ENCODE peak calls at places on chromosome 5, in four cellular contexts. One of them, this sample, is unnamed.
A peak's percentile ranks its signal among the peaks of the same experiment; 100 is the strongest.

GRCh38 chr5:116577064-116577788 is 2.6 kb upstream of the SEMA6A start:
- DNase-seq in fibroblast of pulmonary artery: no peak
- DNase-seq in transverse colon: no peak
- DNase-seq in endodermal cell: peak; percentile 69
- DNase-seq in this sample: no peak

GRCh38 chr5:54214747-54215146 is 95.6 kb downstream of the ARL15 start:
- DNase-seq in fibroblast of pulmonary artery: no peak
- DNase-seq in endodermal cell: peak; percentile 53
- DNase-seq in transverse colon: no peak
- DNase-seq in this sample: no peak

GRCh38 chr5:147445093-147445492 is 64.8 kb downstream of the DPYSL3 start:
- DNase-seq in endodermal cell: no peak
- DNase-seq in transverse colon: no peak
- DNase-seq in fibroblast of pulmonary artery: no peak
- DNase-seq in this sample: no peak

GRCh38 chr5:160287378-160288051 is 24.8 kb downstream of the CCNJL start:
- DNase-seq in endodermal cell: peak; percentile 93
- DNase-seq in transverse colon: peak; percentile 54
- DNase-seq in fibroblast of pulmonary artery: peak; percentile 33
- DNase-seq in this sample: peak; percentile 90

GRCh38 chr5:124438390-124439380 is 307.8 kb downstream of the ZNF608 start:
- DNase-seq in transverse colon: no peak
- DNase-seq in fibroblast of pulmonary artery: no peak
- DNase-seq in endodermal cell: no peak
- DNase-seq in this sample: no peak

GRCh38 chr5:62340392-62340791 is 34.4 kb downstream of the KIF2A start:
- DNase-seq in transverse colon: no peak
- DNase-seq in endodermal cell: no peak
- DNase-seq in fibroblast of pulmonary artery: peak; percentile 11
- DNase-seq in this sample: no peak

GRCh38 chr5:156802501-156802900 is 47.6 kb upstream of the PPP1R2B start:
- DNase-seq in transverse colon: no peak
- DNase-seq in fibroblast of pulmonary artery: no peak
- DNase-seq in endodermal cell: no peak
- DNase-seq in this sample: no peak

GRCh38 chr5:139677404-139678282 is 29.5 kb downstream of the CXXC5 start:
- DNase-seq in fibroblast of pulmonary artery: no peak
- DNase-seq in endodermal cell: no peak
- DNase-seq in transverse colon: no peak
- DNase-seq in this sample: no peak

GRCh38 chr5:100900796-100901731 is 2.0 kb downstream of the ST8SIA4 start:
- DNase-seq in endodermal cell: peak; percentile 91
- DNase-seq in fibroblast of pulmonary artery: peak; percentile 55
- DNase-seq in transverse colon: peak; percentile 81
- DNase-seq in this sample: peak; percentile 88

GRCh38 chr5:158998911-158999705 is 100.6 kb downstream of the EBF1 start:
- DNase-seq in transverse colon: no peak
- DNase-seq in endodermal cell: no peak
- DNase-seq in fibroblast of pulmonary artery: no peak
- DNase-seq in this sample: no peak

GRCh38 chr5:82879089-82879488 is 198.1 kb downstream of the TMEM167A start:
- DNase-seq in endodermal cell: no peak
- DNase-seq in transverse colon: no peak
- DNase-seq in fibroblast of pulmonary artery: no peak
- DNase-seq in this sample: no peak

GRCh38 chr5:82881571-82882200 is 195.5 kb downstream of the TMEM167A start:
- DNase-seq in transverse colon: no peak
- DNase-seq in endodermal cell: no peak
- DNase-seq in fibroblast of pulmonary artery: no peak
- DNase-seq in this sample: no peak

GRCh38 chr5:82884821-82885471 is 192.2 kb downstream of the TMEM167A start:
- DNase-seq in endodermal cell: peak; percentile 49
- DNase-seq in transverse colon: no peak
- DNase-seq in fibroblast of pulmonary artery: no peak
- DNase-seq in this sample: no peak

GRCh38 chr5:82885657-82886389 is 191.4 kb downstream of the TMEM167A start:
- DNase-seq in transverse colon: no peak
- DNase-seq in endodermal cell: no peak
- DNase-seq in fibroblast of pulmonary artery: no peak
- DNase-seq in this sample: no peak

GRCh38 chr5:82882316-82882715 is 194.9 kb downstream of the TMEM167A start:
- DNase-seq in endodermal cell: no peak
- DNase-seq in transverse colon: no peak
- DNase-seq in fibroblast of pulmonary artery: no peak
- DNase-seq in this sample: no peak
- TF ChIP-seq CTCF in endodermal cell: no peak
- TF ChIP-seq CTCF in transverse colon: no peak
- TF ChIP-seq CTCF in fibroblast of pulmonary artery: no peak
- TF ChIP-seq CTCF in this sample: no peak

GRCh38 chr5:1500411-1501091 is 23.2 kb downstream of the LPCAT1 start:
- DNase-seq in transverse colon: peak; percentile 27
- DNase-seq in endodermal cell: no peak
- DNase-seq in fibroblast of pulmonary artery: peak; percentile 50
- DNase-seq in this sample: peak; percentile 81

GRCh38 chr5:1501372-1502045 is 22.3 kb downstream of the LPCAT1 start:
- DNase-seq in endodermal cell: no peak
- DNase-seq in transverse colon: no peak
- DNase-seq in fibroblast of pulmonary artery: no peak
- DNase-seq in this sample: no peak

GRCh38 chr5:1497795-1498622 is 25.8 kb downstream of the LPCAT1 start:
- DNase-seq in endodermal cell: no peak
- DNase-seq in fibroblast of pulmonary artery: no peak
- DNase-seq in transverse colon: peak; percentile 39
- DNase-seq in this sample: no peak

GRCh38 chr5:1498623-1499416 is 24.9 kb downstream of the LPCAT1 start:
- DNase-seq in fibroblast of pulmonary artery: no peak
- DNase-seq in endodermal cell: no peak
- DNase-seq in transverse colon: no peak
- DNase-seq in this sample: no peak

DNA sequence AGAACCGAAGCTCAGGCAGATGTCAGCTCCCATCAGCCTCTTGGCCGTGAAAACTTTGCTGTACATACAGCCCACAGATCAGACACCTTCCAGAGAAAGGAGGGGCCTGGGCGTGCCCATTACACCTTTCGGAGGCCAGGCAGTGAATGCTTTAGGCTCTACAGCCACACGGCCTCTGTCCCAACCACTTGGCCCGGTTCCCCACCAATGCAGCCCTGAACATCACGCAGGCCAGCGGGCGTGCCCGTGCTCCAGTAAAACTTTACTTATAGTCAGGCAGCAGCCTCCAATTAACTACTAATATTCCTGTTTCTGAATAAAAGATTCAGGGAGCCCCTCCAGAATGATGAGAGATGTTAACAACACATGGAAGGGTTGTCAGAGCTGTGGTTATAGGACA is 23.9 kb downstream of the LPCAT1 start:
- DNase-seq in endodermal cell: no peak
- DNase-seq in transverse colon: no peak
- DNase-seq in fibroblast of pulmonary artery: no peak
- DNase-seq in this sample: no peak
- TF ChIP-seq CTCF in endodermal cell: no peak
- TF ChIP-seq CTCF in transverse colon: no peak
- TF ChIP-seq CTCF in fibroblast of pulmonary artery: no peak
- TF ChIP-seq CTCF in this sample: no peak

GRCh38 chr5:170429014-170429413 is 39.8 kb upstream of the KCNMB1 start:
- DNase-seq in endodermal cell: peak; percentile 72
- DNase-seq in fibroblast of pulmonary artery: peak; percentile 13
- DNase-seq in transverse colon: no peak
- DNase-seq in this sample: no peak
- TF ChIP-seq CTCF in endodermal cell: peak; percentile 71
- TF ChIP-seq CTCF in fibroblast of pulmonary artery: peak; percentile 33
- TF ChIP-seq CTCF in transverse colon: no peak
- TF ChIP-seq CTCF in this sample: no peak

GRCh38 chr5:133128066-133128465 is 76.3 kb downstream of the HSPA4 start:
- DNase-seq in endodermal cell: no peak
- DNase-seq in fibroblast of pulmonary artery: no peak
- DNase-seq in transverse colon: no peak
- DNase-seq in this sample: no peak
- TF ChIP-seq CTCF in endodermal cell: no peak
- TF ChIP-seq CTCF in fibroblast of pulmonary artery: no peak
- TF ChIP-seq CTCF in transverse colon: no peak
- TF ChIP-seq CTCF in this sample: no peak

GRCh38 chr5:31553863-31554262 is 21.8 kb downstream of the C5orf22 start:
- DNase-seq in endodermal cell: no peak
- DNase-seq in fibroblast of pulmonary artery: no peak
- DNase-seq in transverse colon: no peak
- DNase-seq in this sample: no peak

GRCh38 chr5:31556461-31556860 is 24.4 kb downstream of the C5orf22 start:
- DNase-seq in fibroblast of pulmonary artery: no peak
- DNase-seq in endodermal cell: no peak
- DNase-seq in transverse colon: no peak
- DNase-seq in this sample: no peak

GRCh38 chr5:31554552-31554951 is 22.5 kb downstream of the C5orf22 start:
- DNase-seq in transverse colon: no peak
- DNase-seq in fibroblast of pulmonary artery: no peak
- DNase-seq in endodermal cell: no peak
- DNase-seq in this sample: no peak

GRCh38 chr5:31551878-31552277 is 19.8 kb downstream of the C5orf22 start:
- DNase-seq in transverse colon: no peak
- DNase-seq in fibroblast of pulmonary artery: no peak
- DNase-seq in endodermal cell: no peak
- DNase-seq in this sample: no peak
- TF ChIP-seq CTCF in transverse colon: no peak
- TF ChIP-seq CTCF in fibroblast of pulmonary artery: no peak
- TF ChIP-seq CTCF in endodermal cell: peak; percentile 46
- TF ChIP-seq CTCF in this sample: no peak

GRCh38 chr5:149645236-149645635 is 63.9 kb downstream of the ARHGEF37 start:
- DNase-seq in fibroblast of pulmonary artery: no peak
- DNase-seq in transverse colon: no peak
- DNase-seq in endodermal cell: peak; percentile 36
- DNase-seq in this sample: no peak

GRCh38 chr5:149646564-149646963 is 65.3 kb downstream of the ARHGEF37 start:
- DNase-seq in transverse colon: no peak
- DNase-seq in fibroblast of pulmonary artery: peak; percentile 13
- DNase-seq in endodermal cell: peak; percentile 41
- DNase-seq in this sample: no peak

GRCh38 chr5:149645725-149646124 is 64.4 kb downstream of the ARHGEF37 start:
- DNase-seq in transverse colon: no peak
- DNase-seq in endodermal cell: no peak
- DNase-seq in fibroblast of pulmonary artery: no peak
- DNase-seq in this sample: no peak

GRCh38 chr5:149643781-149644180 is 62.5 kb downstream of the ARHGEF37 start:
- DNase-seq in fibroblast of pulmonary artery: no peak
- DNase-seq in endodermal cell: no peak
- DNase-seq in transverse colon: no peak
- DNase-seq in this sample: no peak

GRCh38 chr5:149644629-149645028 is 63.3 kb downstream of the ARHGEF37 start:
- DNase-seq in endodermal cell: no peak
- DNase-seq in fibroblast of pulmonary artery: no peak
- DNase-seq in transverse colon: no peak
- DNase-seq in this sample: no peak
- TF ChIP-seq CTCF in endodermal cell: no peak
- TF ChIP-seq CTCF in fibroblast of pulmonary artery: no peak
- TF ChIP-seq CTCF in transverse colon: no peak
- TF ChIP-seq CTCF in this sample: no peak

GRCh38 chr5:8253376-8253775 is 384.4 kb downstream of the MTRR start:
- DNase-seq in transverse colon: no peak
- DNase-seq in fibroblast of pulmonary artery: no peak
- DNase-seq in endodermal cell: no peak
- DNase-seq in this sample: no peak

GRCh38 chr5:8247074-8247473 is 378.1 kb downstream of the MTRR start:
- DNase-seq in transverse colon: no peak
- DNase-seq in endodermal cell: no peak
- DNase-seq in fibroblast of pulmonary artery: no peak
- DNase-seq in this sample: no peak

GRCh38 chr5:8241558-8241957 is 372.6 kb downstream of the MTRR start:
- DNase-seq in fibroblast of pulmonary artery: no peak
- DNase-seq in transverse colon: no peak
- DNase-seq in endodermal cell: no peak
- DNase-seq in this sample: no peak

GRCh38 chr5:8247485-8247884 is 378.5 kb downstream of the MTRR start:
- DNase-seq in endodermal cell: no peak
- DNase-seq in fibroblast of pulmonary artery: no peak
- DNase-seq in transverse colon: no peak
- DNase-seq in this sample: no peak
- TF ChIP-seq CTCF in endodermal cell: peak; percentile 31
- TF ChIP-seq CTCF in fibroblast of pulmonary artery: no peak
- TF ChIP-seq CTCF in transverse colon: no peak
- TF ChIP-seq CTCF in this sample: no peak

DNA sequence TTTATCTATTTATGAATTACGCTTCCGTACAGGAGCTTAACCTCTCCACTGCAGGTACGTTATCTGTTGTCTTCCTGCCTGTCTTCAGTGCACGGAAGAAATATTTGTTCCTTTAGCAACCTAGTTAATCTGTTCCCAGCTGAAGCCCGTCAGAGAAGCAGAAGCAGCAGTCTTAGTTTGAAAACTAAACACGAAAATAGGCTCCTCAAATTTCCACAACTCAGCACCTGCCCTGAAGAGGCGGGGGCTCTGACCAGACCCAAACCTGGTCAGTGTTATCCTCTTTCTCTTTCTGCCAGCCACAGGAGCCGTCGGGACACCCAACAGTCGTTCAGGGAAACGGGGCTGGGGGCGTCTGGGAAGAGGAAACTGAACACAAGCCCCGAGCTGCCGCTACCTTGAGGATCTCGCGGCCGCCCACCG is 426 bp downstream of the NUDCD2 start:
- DNase-seq in fibroblast of pulmonary artery: no peak
- DNase-seq in endodermal cell: no peak
- DNase-seq in transverse colon: no peak
- DNase-seq in this sample: no peak
- TF ChIP-seq CTCF in fibroblast of pulmonary artery: no peak
- TF ChIP-seq CTCF in endodermal cell: no peak
- TF ChIP-seq CTCF in transverse colon: no peak
- TF ChIP-seq CTCF in this sample: no peak

GRCh38 chr5:180848878-180849277 is 12.2 kb downstream of the ZFP62 start:
- DNase-seq in endodermal cell: no peak
- DNase-seq in transverse colon: no peak
- DNase-seq in fibroblast of pulmonary artery: no peak
- DNase-seq in this sample: no peak
- TF ChIP-seq CTCF in endodermal cell: peak; percentile 33
- TF ChIP-seq CTCF in transverse colon: no peak
- TF ChIP-seq CTCF in fibroblast of pulmonary artery: no peak
- TF ChIP-seq CTCF in this sample: no peak